ENCODE peak calls at places on chromosomes 11 and 22, in four cellular contexts. W, P, F and B are unnamed samples.

GRCh38 chr11:11179239-11179638 is 173.8 kb downstream of the CSNK2A3 start:
- DNase-seq in W (no peak), F (no peak), P (no peak), B (no peak)

GRCh38 chr11:30424336-30424735 is 101.4 kb downstream of the ARL14EP start:
- DNase-seq in P (no peak), F (no peak), W (no peak), B (no peak)

GRCh38 chr11:113505541-113506375 is 30.6 kb upstream of the DRD2 start:
- DNase-seq in F (peak; percentile 33), P (no peak), W (no peak), B (peak; percentile 55)

GRCh38 chr11:129591527-129591926 is 215.9 kb downstream of the BARX2 start:
- DNase-seq in W (no peak), P (no peak), F (no peak), B (no peak)

GRCh38 chr11:72589802-72590761 is 84.1 kb downstream of the PDE2A start:
- DNase-seq in P (peak; percentile 77), W (no peak), F (peak; percentile 60), B (peak; percentile 48)

GRCh38 chr11:120645639-120646038 is 134.1 kb downstream of the GRIK4 start:
- DNase-seq in F (no peak), W (no peak), P (no peak), B (no peak)

GRCh38 chr11:63910605-63911195 is 6.3 kb downstream of the RCOR2 start:
- DNase-seq in P (no peak), W (no peak), F (peak; percentile 60), B (no peak)

GRCh38 chr22:42732071-42732470 is 11.4 kb upstream of the A4GALT start:
- DNase-seq in W (no peak), P (no peak), F (no peak), B (no peak)

GRCh38 chr22:27726726-27727449 is 74.7 kb downstream of the MN1 start:
- DNase-seq in F (no peak), P (peak; percentile 84), W (no peak), B (peak; percentile 4)

GRCh38 chr11:8913961-8914660 is 3.1 kb downstream of the AKIP1 start:
- DNase-seq in W (no peak), P (peak; percentile 32), F (peak; percentile 67), B (peak; percentile 37)

GRCh38 chr22:32628626-32629587 is 154.3 kb downstream of the FBXO7 start:
- DNase-seq in W (no peak), P (no peak), F (no peak), B (peak; percentile 55)

GRCh38 chr11:64643258-64643881 is 52.4 kb downstream of the SLC22A12 start:
- DNase-seq in F (peak; percentile 94), P (peak; percentile 75), W (no peak), B (no peak)

GRCh38 chr11:71499125-71499524 is 27.9 kb upstream of the KRTAP5-7 start:
- DNase-seq in W (no peak), F (peak; percentile 71), P (no peak), B (no peak)

GRCh38 chr11:70490208-70490607 is 91.9 kb downstream of the CTTN start:
- DNase-seq in F (no peak), W (no peak), P (no peak), B (no peak)

GRCh38 chr11:1054143-1055108 is 17.9 kb upstream of the MUC6 start:
- DNase-seq in W (no peak), F (peak; percentile 85), P (no peak), B (no peak)

GRCh38 chr11:123575441-123575840 is 79.0 kb downstream of the SCN3B start:
- DNase-seq in W (no peak), F (no peak), P (no peak), B (no peak)

GRCh38 chr11:110921742-110922200 is 209.5 kb upstream of the ARHGAP20 start:
- DNase-seq in P (no peak), W (no peak), F (no peak), B (no peak)

GRCh38 chr22:36331912-36332622 is 55.7 kb downstream of the MYH9 start:
- DNase-seq in W (peak; percentile 40), F (peak; percentile 90), P (no peak), B (no peak)

GRCh38 chr11:37712246-37712645 is 1114.2 kb upstream of the RAG2 start:
- DNase-seq in F (peak; percentile 2), P (no peak), W (no peak), B (no peak)

GRCh38 chr22:43923631-43924548 is at the start of gene PNPLA3:
- DNase-seq in F (peak; percentile 99), W (no peak), P (peak; percentile 95), B (peak; percentile 77)

GRCh38 chr22:29782061-29782845 is 15.1 kb downstream of the UQCR10 start:
- DNase-seq in P (no peak), W (no peak), F (no peak), B (peak; percentile 50)

GRCh38 chr11:102436546-102436945 is 16.0 kb downstream of the TMEM123 start:
- DNase-seq in F (no peak), P (no peak), W (no peak), B (no peak)

GRCh38 chr11:119615879-119616190 is 113.2 kb downstream of the NECTIN1 start:
- DNase-seq in F (no peak), P (no peak), W (no peak), B (no peak)

GRCh38 chr11:72773291-72773690 is 20.6 kb downstream of the STARD10 start:
- DNase-seq in P (no peak), W (no peak), F (peak; percentile 87), B (no peak)

GRCh38 chr11:44910591-44910990 is 40.1 kb downstream of the TP53I11 start:
- DNase-seq in P (no peak), F (peak; percentile 43), W (no peak), B (no peak)

GRCh38 chr11:128550261-128550821 is 37.0 kb downstream of the ETS1 start:
- DNase-seq in F (no peak), W (no peak), P (no peak), B (no peak)

GRCh38 chr11:69313992-69314391 is 20.0 kb downstream of the MYEOV start:
- DNase-seq in F (no peak), P (no peak), W (no peak), B (no peak)

GRCh38 chr11:87266751-87267150 is 229.0 kb downstream of the TMEM135 start:
- DNase-seq in F (no peak), W (no peak), P (peak; percentile 7), B (no peak)

GRCh38 chr22:33112606-33113005 is 54.4 kb upstream of the SYN3 start:
- DNase-seq in F (no peak), P (no peak), W (peak; percentile 35), B (no peak)

GRCh38 chr11:12803086-12803826 is 129.0 kb downstream of the TEAD1 start:
- DNase-seq in F (no peak), P (no peak), W (no peak), B (no peak)

GRCh38 chr11:86416494-86416893 is 41.8 kb downstream of the CCDC81 start:
- DNase-seq in P (no peak), W (no peak), F (no peak), B (no peak)

GRCh38 chr11:124113890-124114289 is 1.4 kb upstream of the VWA5A start:
- DNase-seq in F (no peak), W (no peak), P (no peak), B (no peak)

GRCh38 chr11:126354631-126355323 is 709 bp upstream of the ST3GAL4 start:
- DNase-seq in W (no peak), F (no peak), P (peak; percentile 23), B (no peak)

GRCh38 chr11:13289081-13289480 is 11.5 kb downstream of the BMAL1 start:
- DNase-seq in P (no peak), W (no peak), F (peak; percentile 38), B (no peak)

GRCh38 chr22:34973926-34974325 is 92.0 kb upstream of the ISX start:
- DNase-seq in P (no peak), W (no peak), F (no peak), B (no peak)

GRCh38 chr11:9399466-9399865 is 15.0 kb downstream of the IPO7 start:
- DNase-seq in W (no peak), F (no peak), P (no peak), B (no peak)

GRCh38 chr11:62552931-62553838 is 6.6 kb upstream of the AHNAK start:
- DNase-seq in F (no peak), W (no peak), P (peak; percentile 63), B (no peak)

GRCh38 chr11:3178349-3178748 is 13.2 kb upstream of the OSBPL5 start:
- DNase-seq in W (no peak), F (no peak), P (no peak), B (no peak)
- TF ChIP-seq NFIC in W (no peak), F (no peak), P (no peak), B (no peak)

DNA sequence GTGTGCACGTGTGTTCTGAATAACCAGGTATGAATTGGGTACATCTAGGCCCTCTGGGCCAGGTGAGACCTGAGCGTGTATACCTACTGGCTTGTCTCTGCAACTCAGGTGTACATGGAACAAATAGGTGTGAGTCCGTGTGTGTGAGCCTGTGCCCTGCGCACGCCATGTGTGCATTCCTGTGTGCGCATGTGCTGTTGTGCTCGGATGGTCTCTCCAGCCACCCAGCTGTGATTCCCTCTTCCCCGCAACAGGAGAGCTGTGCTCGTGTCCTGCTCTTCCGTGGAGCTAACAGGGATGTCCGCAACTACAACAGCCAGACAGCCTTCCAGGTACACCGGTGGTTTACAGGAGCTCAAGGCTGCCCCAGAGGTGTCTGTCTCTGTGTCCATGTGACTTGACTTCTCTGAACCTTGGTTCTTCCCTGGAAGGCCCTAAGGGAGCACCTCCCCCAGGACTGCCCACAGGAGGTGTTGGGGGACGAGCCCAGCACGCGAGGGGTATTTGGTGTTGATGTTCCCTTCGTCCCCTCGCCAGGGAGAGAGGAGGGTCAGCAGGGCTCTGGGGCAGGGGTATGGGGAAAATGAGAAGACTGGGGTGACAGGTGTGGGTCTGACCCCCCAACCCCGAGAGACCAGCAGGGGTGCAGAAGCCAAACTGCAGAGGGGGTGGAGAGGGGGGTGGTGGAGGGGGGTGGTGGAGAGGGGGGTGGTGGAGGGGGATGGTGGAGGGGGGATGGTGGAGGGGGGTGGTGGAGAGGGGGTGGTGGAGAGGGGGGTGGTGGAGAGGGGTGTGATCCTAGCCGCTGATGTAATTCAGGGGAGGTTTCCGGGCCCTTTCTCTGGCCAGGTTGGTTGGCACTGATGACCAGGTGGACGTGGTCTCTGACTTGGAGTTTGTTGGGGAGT is 10.7 kb downstream of the SHANK3 start:
- DNase-seq in W (peak; percentile 8), F (peak; percentile 73), P (no peak), B (no peak)
- TF ChIP-seq SIN3A in W (no peak), F (no peak), P (no peak), B (no peak)

GRCh38 chr22:20405291-20405930 is 11.5 kb downstream of the ZNF74 start:
- DNase-seq in P (no peak), W (no peak), F (no peak), B (no peak)

GRCh38 chr22:20408891-20409290 is 14.9 kb downstream of the ZNF74 start:
- DNase-seq in P (no peak), W (no peak), F (no peak), B (no peak)

GRCh38 chr22:20406686-20407408 is 12.9 kb downstream of the ZNF74 start:
- DNase-seq in F (no peak), W (no peak), P (no peak), B (no peak)

GRCh38 chr22:20405931-20406685 is 12.2 kb downstream of the ZNF74 start:
- DNase-seq in W (no peak), F (no peak), P (no peak), B (no peak)

GRCh38 chr22:20407829-20408228 is 13.9 kb downstream of the ZNF74 start:
- DNase-seq in W (no peak), F (no peak), P (no peak), B (no peak)
- H3K4me2 ChIP-seq in W (no peak overlapping the region), F (no peak overlapping the region), P (no peak overlapping the region), B (no peak overlapping the region)

GRCh38 chr11:85256433-85256832 is 370.7 kb downstream of the DLG2 start:
- DNase-seq in W (no peak), P (no peak), F (no peak), B (no peak)
- TF ChIP-seq NFIC in W (no peak), P (no peak), F (no peak), B (no peak)